ENCODE peak calls at places on chromosomes 16 and 17, in five cellular contexts. M, A, S, D and G are unnamed samples.

GRCh38 chr17:47949951-47950350 is 7.7 kb downstream of the PRR15L start:
- DNase-seq in M (peak; percentile 20), A (peak; percentile 85), S (no peak), D (no peak), G (no peak)

GRCh38 chr17:59368218-59368857 is 36.9 kb downstream of the YPEL2 start:
- DNase-seq in M (no peak), A (no peak), S (no peak), D (no peak), G (peak; percentile 68)

GRCh38 chr17:32831223-32831622 is 45.7 kb downstream of the MYO1D start:
- DNase-seq in M (no peak), A (no peak), S (no peak), D (no peak), G (no peak)

GRCh38 chr17:4420692-4421131 is 13.0 kb upstream of the SPNS3 start:
- DNase-seq in M (peak; percentile 54), A (peak; percentile 36), S (peak; percentile 74), D (no peak), G (peak; percentile 31)

GRCh38 chr16:19168173-19169080 is at the start of gene SYT17:
- DNase-seq in M (no peak), A (peak; percentile 8), S (no peak), D (peak; percentile 43), G (no peak)

GRCh38 chr16:83835972-83836566 is 28.3 kb downstream of the HSBP1 start:
- DNase-seq in M (no peak), A (no peak), S (peak; percentile 86), D (no peak), G (no peak)

GRCh38 chr16:50156590-50156989 is 3.5 kb downstream of the TENT4B start:
- DNase-seq in M (no peak), A (no peak), S (no peak), D (no peak), G (no peak)

GRCh38 chr16:56241596-56241995 is 50.3 kb downstream of the GNAO1 start:
- DNase-seq in M (no peak), A (no peak), S (peak; percentile 35), D (no peak), G (peak; percentile 87)

GRCh38 chr17:58330544-58330996 is 2.0 kb upstream of the TSPOAP1 start:
- DNase-seq in M (no peak), A (no peak), S (no peak), D (no peak), G (no peak)

GRCh38 chr16:17328971-17329370 is 141.8 kb downstream of the XYLT1 start:
- DNase-seq in M (no peak), A (no peak), S (no peak), D (no peak), G (no peak)

GRCh38 chr16:30474062-30474452 is 1.5 kb downstream of the ITGAL start:
- DNase-seq in M (no peak), A (no peak), S (no peak), D (peak; percentile 14), G (no peak)

GRCh38 chr16:81266680-81267095 is 28.2 kb downstream of the BCO1 start:
- DNase-seq in M (no peak), A (no peak), S (no peak), D (no peak), G (no peak)

GRCh38 chr17:59761385-59762021 is 54.0 kb downstream of the VMP1 start:
- DNase-seq in M (no peak), A (no peak), S (peak; percentile 86), D (no peak), G (peak; percentile 75)

GRCh38 chr17:72456026-72456569 is 335.3 kb downstream of the SOX9 start:
- DNase-seq in M (no peak), A (no peak), S (peak; percentile 67), D (no peak), G (peak; percentile 62)

GRCh38 chr17:19021622-19022083 is 17.1 kb upstream of the FAM83G start:
- DNase-seq in M (peak; percentile 28), A (no peak), S (no peak), D (no peak), G (no peak)

GRCh38 chr16:88622125-88622524 is 16.2 kb upstream of the IL17C start:
- DNase-seq in M (no peak), A (no peak), S (no peak), D (no peak), G (no peak)

GRCh38 chr17:79700574-79700973 is 30.2 kb upstream of the ENPP7 start:
- DNase-seq in M (no peak), A (no peak), S (no peak), D (no peak), G (no peak)

GRCh38 chr16:65875362-65876199 is 490.9 kb upstream of the CDH5 start:
- DNase-seq in M (no peak), A (no peak), S (no peak), D (no peak), G (no peak)

GRCh38 chr16:75044800-75045361 is 46.1 kb downstream of the ZNRF1 start:
- DNase-seq in M (no peak), A (no peak), S (no peak), D (peak; percentile 22), G (no peak)

GRCh38 chr17:48510761-48511604 is 19.8 kb downstream of the HOXB1 start:
- DNase-seq in M (peak; percentile 63), A (no peak), S (peak; percentile 71), D (no peak), G (no peak)

GRCh38 chr17:334974-335481 is 17.6 kb downstream of the RPH3AL start:
- DNase-seq in M (no peak), A (no peak), S (no peak), D (no peak), G (no peak)

GRCh38 chr16:73170587-73170986 is 122.7 kb upstream of the ZFHX3 start:
- DNase-seq in M (no peak), A (no peak), S (no peak), D (no peak), G (no peak)

GRCh38 chr16:27108051-27108770 is 41.5 kb downstream of the C16orf82 start:
- DNase-seq in M (no peak), A (no peak), S (no peak), D (no peak), G (no peak)

GRCh38 chr16:27111486-27111885 is 44.8 kb downstream of the C16orf82 start:
- DNase-seq in M (no peak), A (no peak), S (no peak), D (no peak), G (no peak)

GRCh38 chr16:27110524-27110896 is 43.8 kb downstream of the C16orf82 start:
- DNase-seq in M (no peak), A (no peak), S (no peak), D (peak; percentile 15), G (no peak)

GRCh38 chr16:27108826-27109665 is 42.3 kb downstream of the C16orf82 start:
- DNase-seq in M (no peak), A (no peak), S (no peak), D (no peak), G (no peak)

DNA sequence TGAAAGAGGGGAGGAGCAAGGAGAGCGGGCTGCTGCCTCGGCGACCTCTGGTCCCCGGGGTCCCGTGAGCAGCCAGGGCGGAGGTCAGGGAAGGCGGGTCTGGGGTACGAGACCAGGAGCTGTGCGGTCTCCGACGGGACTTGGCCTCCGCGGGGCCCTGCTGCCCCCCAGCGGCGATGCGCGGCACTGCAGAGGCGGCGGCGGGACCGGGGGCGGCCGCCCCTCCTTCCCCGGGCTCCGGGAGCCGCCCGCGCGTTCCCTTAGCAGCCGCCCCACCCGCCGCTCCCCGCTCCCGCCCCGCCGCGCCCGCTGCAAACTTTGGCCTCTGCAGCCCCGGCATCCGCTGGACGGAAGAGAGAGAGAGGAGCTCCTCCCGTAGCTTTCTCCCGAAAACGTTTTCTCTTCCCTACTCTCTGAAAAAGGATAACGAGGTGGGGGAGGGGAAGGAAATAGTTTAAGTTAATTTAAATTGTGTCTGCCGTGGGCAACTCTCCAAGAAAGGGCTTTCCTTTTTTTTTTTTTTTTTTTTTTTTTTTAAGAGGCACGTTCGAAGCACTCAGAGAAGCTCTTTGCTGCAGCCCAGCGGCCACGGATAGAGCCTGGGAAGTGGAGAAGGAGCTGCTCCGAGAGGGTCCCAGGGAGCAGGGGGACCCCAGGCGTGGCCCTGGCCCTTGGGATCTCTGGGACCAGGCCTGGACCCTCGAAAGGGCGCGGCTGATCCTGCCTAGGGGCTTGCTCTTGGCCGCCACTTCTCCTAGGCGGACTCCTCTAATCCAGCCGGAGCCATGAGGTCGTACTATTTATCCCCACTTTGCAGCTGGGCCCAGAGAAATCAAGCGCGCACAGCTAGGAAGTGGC is 43.2 kb downstream of the C16orf82 start:
- DNase-seq in M (peak; percentile 55), A (peak; percentile 38), S (peak; percentile 47), D (peak; percentile 88), G (peak; percentile 67)
- H3K27ac ChIP-seq in M (no peak overlapping the region), A (no peak overlapping the region), S (peak overlapping the region; percentile 17), D (peak overlapping the region; percentile 66), G (no peak overlapping the region)

DNA sequence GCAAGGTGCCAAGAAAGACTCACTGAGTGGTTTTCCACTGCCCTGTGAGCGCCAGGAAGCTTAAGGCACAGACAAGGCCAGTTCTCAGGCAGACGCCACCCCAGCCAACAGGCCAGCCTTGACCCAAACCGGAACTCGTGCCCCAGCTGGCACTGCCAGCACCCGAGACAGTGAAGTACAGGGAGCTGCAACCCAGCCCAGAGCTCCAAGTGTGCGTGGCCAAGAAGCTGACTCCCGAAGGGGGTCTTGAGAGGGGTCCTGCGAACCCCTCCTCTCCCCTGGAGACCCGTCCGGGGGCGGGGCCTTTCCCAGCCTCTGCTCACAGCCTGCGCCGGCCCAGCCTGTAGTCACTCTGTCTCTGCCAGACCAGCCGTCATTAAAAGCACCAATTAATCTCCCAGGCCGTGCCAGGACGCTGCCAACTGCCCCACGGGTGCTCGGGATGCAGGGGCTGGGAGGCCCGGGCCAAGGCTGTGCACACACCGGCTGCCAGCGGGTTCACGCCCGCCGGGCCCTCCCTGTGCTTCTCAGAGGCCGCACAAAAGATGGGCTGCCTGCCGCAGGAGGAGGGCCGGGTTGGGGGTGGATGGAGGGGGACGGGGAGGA is 4.4 kb upstream of the SOX8 start:
- DNase-seq in M (no peak), A (peak; percentile 58), S (no peak), D (no peak), G (no peak)
- H3K4me1 ChIP-seq in M (no peaks in the 10 kb centered on the region), A (peaks cover 8% of the 10 kb centered on the region), S (no peaks in the 10 kb centered on the region), D (peaks cover 8% of the 10 kb centered on the region), G (peaks cover 17% of the 10 kb centered on the region)

GRCh38 chr17:61704935-61705449 is 114.0 kb upstream of the NACA2 start:
- DNase-seq in M (no peak), A (no peak), S (no peak), D (no peak), G (no peak)
- H3K9me3 ChIP-seq in M (peaks cover 3% of the 10 kb centered on the region), A (no peaks in the 10 kb centered on the region), S (peaks cover 10% of the 10 kb centered on the region), D (peaks cover 31% of the 10 kb centered on the region), G (peaks cover 6% of the 10 kb centered on the region)

GRCh38 chr16:790086-790485 is 1.7 kb downstream of the CHTF18 start:
- DNase-seq in M (no peak), A (no peak), S (no peak), D (no peak), G (no peak)

GRCh38 chr16:788399-789126 is at the start of gene CHTF18:
- DNase-seq in M (peak; percentile 90), A (peak; percentile 92), S (peak; percentile 86), D (peak; percentile 94), G (peak; percentile 89)

GRCh38 chr16:787261-787966 is 767 bp downstream of the RPUSD1 start:
- DNase-seq in M (no peak), A (no peak), S (no peak), D (no peak), G (no peak)

GRCh38 chr16:789451-789850 is 1.0 kb downstream of the CHTF18 start:
- DNase-seq in M (no peak), A (no peak), S (no peak), D (no peak), G (no peak)

DNA sequence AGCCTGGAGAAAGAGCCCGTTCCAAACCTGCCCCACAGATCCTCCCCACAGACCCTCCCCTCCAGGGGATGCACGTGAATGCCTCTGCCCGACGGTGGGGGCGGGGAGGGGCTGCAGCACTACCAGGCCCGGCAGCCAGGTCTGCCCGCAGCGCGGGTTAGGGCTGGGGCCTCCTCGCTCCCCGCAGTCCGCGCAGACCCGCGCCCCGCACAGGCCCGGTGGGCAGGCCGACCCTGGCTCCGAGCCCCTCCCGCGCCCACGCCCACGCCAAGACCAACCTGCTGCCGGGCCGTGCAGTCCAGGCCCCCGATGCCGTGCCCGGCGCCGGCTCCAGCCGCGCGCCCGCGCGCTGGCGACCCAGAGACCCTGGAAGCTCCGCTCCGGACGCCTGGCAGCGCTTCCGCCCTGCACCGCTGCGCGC is at the start of gene RPUSD1:
- DNase-seq in M (no peak), A (no peak), S (no peak), D (no peak), G (no peak)
- H3K27ac ChIP-seq in M (peak within 1 kb of the TSS; percentile 83), A (no peak within 1 kb of the TSS), S (peak within 1 kb of the TSS; percentile 67), D (peak within 1 kb of the TSS; percentile 84), G (peak within 1 kb of the TSS; percentile 58)